ENCODE peak calls at places on chromosomes 2 and 18, in ten cellular contexts. M is choroid plexus epithelial cell; P is tibial nerve; U is lower leg skin; E is kidney; Y is kidney epithelial cell; C is pancreas; N is CD8-positive, alpha-beta T cell; A is fibroblast of pulmonary artery; Q is naive thymus-derived CD4-positive, alpha-beta T cell. B is an unnamed sample.

GRCh38 chr18:79955302-79956075 is 4.0 kb upstream of the SLC66A2 start:
- DNase-seq in M (no peak), Y (no peak), E (no peak), N (no peak), C (no peak), U (peak; percentile 83), P (no peak), A (no peak), Q (no peak), B (no peak)

GRCh38 chr2:100301881-100302584 is 20.3 kb downstream of the LONRF2 start:
- DNase-seq in M (no peak), C (no peak), Q (no peak), N (no peak), A (no peak), E (no peak), P (no peak), Y (no peak), U (no peak), B (no peak)

GRCh38 chr2:190809876-190810525 is 70.6 kb upstream of the GLS start:
- DNase-seq in E (no peak), N (no peak), C (no peak), A (no peak), P (no peak), Y (no peak), Q (no peak), M (no peak), U (no peak), B (no peak)

GRCh38 chr2:136248242-136248641 is 130.3 kb upstream of the CXCR4 start:
- DNase-seq in U (no peak), A (peak; percentile 84), Y (no peak), N (no peak), C (no peak), P (peak; percentile 38), E (no peak), M (peak; percentile 53), Q (no peak), B (no peak)

GRCh38 chr2:54858021-54858681 is 134.7 kb downstream of the EML6 start:
- DNase-seq in C (no peak), A (peak; percentile 51), Q (no peak), E (no peak), U (no peak), M (peak; percentile 91), P (no peak), N (no peak), Y (no peak), B (no peak)

GRCh38 chr2:232563580-232563979 is 13.1 kb downstream of the EIF4E2 start:
- DNase-seq in Y (peak; percentile 18), E (no peak), P (no peak), N (no peak), U (no peak), C (no peak), Q (no peak), M (peak; percentile 38), A (no peak), B (no peak)

GRCh38 chr18:46356278-46357033 is 252.3 kb downstream of the HAUS1 start:
- DNase-seq in Q (no peak), U (no peak), M (no peak), E (no peak), P (no peak), C (no peak), N (no peak), A (no peak), Y (no peak), B (peak; percentile 26)

GRCh38 chr2:42139141-42139540 is 30.0 kb upstream of the EML4 start:
- DNase-seq in U (no peak), M (peak; percentile 30), N (no peak), Y (no peak), P (no peak), Q (no peak), C (no peak), E (no peak), A (peak; percentile 61), B (no peak)

GRCh38 chr2:120809151-120809550 is 73.5 kb downstream of the GLI2 start:
- DNase-seq in E (no peak), M (no peak), U (no peak), C (no peak), A (no peak), Y (no peak), N (no peak), Q (no peak), P (no peak), B (no peak)

GRCh38 chr2:240440704-240441320 is 5.3 kb downstream of the GPC1 start:
- DNase-seq in M (no peak), Y (no peak), N (no peak), Q (no peak), A (no peak), C (no peak), E (peak; percentile 75), U (no peak), P (no peak), B (no peak)

GRCh38 chr2:33344230-33344629 is 132.2 kb upstream of the RASGRP3 start:
- DNase-seq in U (no peak), Y (no peak), E (no peak), N (no peak), Q (no peak), C (no peak), M (no peak), P (no peak), A (no peak), B (peak; percentile 70)

GRCh38 chr18:42038936-42039335 is 83.9 kb downstream of the PIK3C3 start:
- DNase-seq in E (no peak), C (no peak), Y (peak; percentile 93), Q (no peak), A (peak; percentile 91), N (no peak), U (no peak), P (no peak), M (peak; percentile 83), B (no peak)

GRCh38 chr2:96389728-96390127 is 54.2 kb downstream of the NCAPH start:
- DNase-seq in P (no peak), E (no peak), C (no peak), M (peak; percentile 20), U (peak; percentile 40), N (no peak), Q (no peak), Y (no peak), A (no peak), B (no peak)

GRCh38 chr2:128359841-128360240 is 41.2 kb upstream of the HS6ST1 start:
- DNase-seq in U (peak; percentile 82), Y (no peak), E (peak; percentile 39), C (no peak), P (no peak), N (no peak), M (no peak), Q (no peak), A (no peak), B (no peak)

GRCh38 chr2:109242654-109243331 is 113.8 kb downstream of the SH3RF3 start:
- DNase-seq in N (no peak), Q (no peak), Y (peak; percentile 70), A (peak; percentile 96), P (peak; percentile 69), M (peak; percentile 89), U (peak; percentile 82), E (no peak), C (no peak), B (no peak)

GRCh38 chr2:177265386-177265690 is 811 bp upstream of the NFE2L2 start:
- DNase-seq in U (no peak), C (no peak), Y (no peak), Q (no peak), M (peak; percentile 67), A (no peak), E (no peak), N (no peak), P (peak; percentile 64), B (no peak)

GRCh38 chr18:48317781-48318381 is 91.3 kb downstream of the ZBTB7C start:
- DNase-seq in A (no peak), E (peak; percentile 43), C (no peak), U (no peak), Y (no peak), P (no peak), N (no peak), M (no peak), Q (no peak), B (no peak)

GRCh38 chr2:123073371-123073770 is 951.7 kb upstream of the CNTNAP5 start:
- DNase-seq in Y (no peak), A (peak; percentile 42), E (no peak), M (peak; percentile 46), U (no peak), Q (no peak), N (no peak), P (no peak), C (no peak), B (no peak)

GRCh38 chr2:26349690-26350089 is 3.1 kb upstream of the ADGRF3 start:
- DNase-seq in A (no peak), U (no peak), M (no peak), E (no peak), Y (no peak), P (no peak), C (no peak), N (no peak), Q (no peak), B (no peak)

GRCh38 chr2:172148246-172148645 is 45.5 kb upstream of the DLX2 start:
- DNase-seq in E (no peak), N (no peak), A (no peak), M (no peak), P (no peak), Y (no peak), U (no peak), Q (no peak), C (no peak), B (no peak)
- H3K4me3 ChIP-seq in E (no peak overlapping the region), N (no peak overlapping the region), A (no peak overlapping the region), M (no peak overlapping the region), P (no peak overlapping the region), Y (no peak overlapping the region), U (no peak overlapping the region), Q (no peak overlapping the region), C (no peak overlapping the region), B (no peak overlapping the region)

DNA sequence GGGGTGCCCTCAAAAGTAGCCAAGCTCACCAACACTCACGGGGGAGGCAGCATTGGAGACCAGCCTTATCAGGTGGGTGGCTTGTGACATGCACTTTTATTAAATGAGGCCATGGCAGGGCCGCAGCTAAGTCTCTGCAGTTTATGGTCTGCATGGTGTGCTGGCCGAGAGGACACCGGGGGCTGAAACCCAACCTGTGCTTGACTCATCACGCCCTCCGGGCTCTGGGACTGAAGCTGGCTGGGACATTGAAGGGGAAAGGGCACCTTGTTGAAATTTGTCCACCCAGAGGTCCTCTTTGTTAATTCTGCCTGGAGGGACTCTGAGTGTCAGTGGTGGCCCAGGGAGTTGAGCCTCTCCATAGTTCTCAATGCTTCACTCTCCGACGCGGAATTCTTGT is 17.7 kb upstream of the NTSR2 start:
- DNase-seq in P (no peak), E (no peak), C (no peak), M (no peak), N (no peak), U (peak; percentile 48), A (no peak), Q (no peak), Y (no peak), B (no peak)
- H3K4me3 ChIP-seq in P (no peak overlapping the region), E (no peak overlapping the region), C (no peak overlapping the region), M (no peak overlapping the region), N (no peak overlapping the region), U (no peak overlapping the region), A (peak overlapping the region; percentile 43), Q (no peak overlapping the region), Y (no peak overlapping the region), B (no peak overlapping the region)

GRCh38 chr2:46117379-46117778 is 179.8 kb upstream of the EPAS1 start:
- DNase-seq in E (no peak), C (no peak), M (peak; percentile 81), P (no peak), N (no peak), A (peak; percentile 64), Q (no peak), Y (peak; percentile 50), U (no peak), B (no peak)
- H3K4me3 ChIP-seq in E (no peak overlapping the region), C (no peak overlapping the region), M (no peak overlapping the region), P (no peak overlapping the region), N (no peak overlapping the region), A (no peak overlapping the region), Q (no peak overlapping the region), Y (no peak overlapping the region), U (no peak overlapping the region), B (no peak overlapping the region)

GRCh38 chr2:222859786-222860726 is 780 bp upstream of the ACSL3 start:
- DNase-seq in Q (no peak), A (peak; percentile 84), U (peak; percentile 91), C (peak; percentile 62), P (peak; percentile 50), N (no peak), M (peak; percentile 76), Y (no peak), E (no peak), B (no peak)
- H3K4me3 ChIP-seq in Q (peak overlapping the region; percentile 82), A (peak overlapping the region; percentile 45), U (no peak overlapping the region), C (peak overlapping the region; percentile 2), P (peak overlapping the region; percentile 85), N (peak overlapping the region; percentile 64), M (peak overlapping the region; percentile 83), Y (peak overlapping the region; percentile 82), E (peak overlapping the region; percentile 55), B (peak overlapping the region; percentile 84)

B was measured in Jurkat, Clone E6-1.